ENCODE peak calls at places on chromosomes 7 and 10, in four cellular contexts. One of them, this sample, is unnamed.
A peak's percentile ranks its signal among the peaks of the same experiment; 100 is the strongest.

GRCh38 chr10:128140425-128140824 is 14.2 kb upstream of the MKI67 start:
- DNase-seq in AG04450: no peak
- DNase-seq in breast epithelium: no peak
- DNase-seq in stomach: no peak
- DNase-seq in this sample: no peak

GRCh38 chr10:31701546-31701945 is 227.1 kb downstream of the ARHGAP12 start:
- DNase-seq in AG04450: no peak
- DNase-seq in breast epithelium: no peak
- DNase-seq in stomach: no peak
- DNase-seq in this sample: no peak

GRCh38 chr7:146136357-146136875 is 19.8 kb downstream of the CNTNAP2 start:
- DNase-seq in AG04450: no peak
- DNase-seq in breast epithelium: no peak
- DNase-seq in stomach: no peak
- DNase-seq in this sample: no peak

GRCh38 chr7:155470686-155471638 is 13.0 kb downstream of the EN2 start:
- DNase-seq in AG04450: no peak
- DNase-seq in breast epithelium: peak; percentile 17
- DNase-seq in stomach: no peak
- DNase-seq in this sample: no peak

GRCh38 chr7:94062372-94062771 is 58.2 kb upstream of the BET1 start:
- DNase-seq in AG04450: no peak
- DNase-seq in breast epithelium: no peak
- DNase-seq in stomach: no peak
- DNase-seq in this sample: no peak

GRCh38 chr7:44922351-44922694 is 37.0 kb upstream of the PURB start:
- DNase-seq in AG04450: no peak
- DNase-seq in breast epithelium: no peak
- DNase-seq in stomach: no peak
- DNase-seq in this sample: no peak

GRCh38 chr7:72099784-72100183 is 312.4 kb downstream of the CALN1 start:
- DNase-seq in AG04450: no peak
- DNase-seq in breast epithelium: no peak
- DNase-seq in stomach: no peak
- DNase-seq in this sample: no peak

GRCh38 chr10:27319752-27320561 is 79.4 kb upstream of the ACBD5 start:
- DNase-seq in AG04450: no peak
- DNase-seq in breast epithelium: peak; percentile 61
- DNase-seq in stomach: peak; percentile 68
- DNase-seq in this sample: no peak

GRCh38 chr10:75294866-75295692 is 59.3 kb upstream of the COMTD1 start:
- DNase-seq in AG04450: peak; percentile 86
- DNase-seq in breast epithelium: peak; percentile 77
- DNase-seq in stomach: peak; percentile 74
- DNase-seq in this sample: peak; percentile 4

GRCh38 chr10:80203835-80204148 is 1.5 kb downstream of the ANXA11 start:
- DNase-seq in AG04450: no peak
- DNase-seq in breast epithelium: no peak
- DNase-seq in stomach: no peak
- DNase-seq in this sample: no peak

GRCh38 chr10:12975906-12976305 is 25.6 kb downstream of the CCDC3 start:
- DNase-seq in AG04450: no peak
- DNase-seq in breast epithelium: no peak
- DNase-seq in stomach: no peak
- DNase-seq in this sample: no peak

GRCh38 chr10:123967626-123968243 is 76.1 kb upstream of the CPXM2 start:
- DNase-seq in AG04450: no peak
- DNase-seq in breast epithelium: peak; percentile 79
- DNase-seq in stomach: peak; percentile 67
- DNase-seq in this sample: no peak

GRCh38 chr10:666237-667012 is 23.0 kb downstream of the DIP2C start:
- DNase-seq in AG04450: no peak
- DNase-seq in breast epithelium: no peak
- DNase-seq in stomach: no peak
- DNase-seq in this sample: no peak
- H3K4me3 ChIP-seq in AG04450: peak overlapping the region; percentile 61
- H3K4me3 ChIP-seq in breast epithelium: no peak overlapping the region
- H3K4me3 ChIP-seq in stomach: no peak overlapping the region
- H3K4me3 ChIP-seq in this sample: no peak overlapping the region

GRCh38 chr7:137625197-137625596 is 221.6 kb downstream of the DGKI start:
- DNase-seq in AG04450: no peak
- DNase-seq in breast epithelium: no peak
- DNase-seq in stomach: no peak
- DNase-seq in this sample: no peak
- TF ChIP-seq CTCF in AG04450: no peak
- TF ChIP-seq CTCF in breast epithelium: no peak
- TF ChIP-seq CTCF in stomach: no peak
- TF ChIP-seq CTCF in this sample: no peak

DNA sequence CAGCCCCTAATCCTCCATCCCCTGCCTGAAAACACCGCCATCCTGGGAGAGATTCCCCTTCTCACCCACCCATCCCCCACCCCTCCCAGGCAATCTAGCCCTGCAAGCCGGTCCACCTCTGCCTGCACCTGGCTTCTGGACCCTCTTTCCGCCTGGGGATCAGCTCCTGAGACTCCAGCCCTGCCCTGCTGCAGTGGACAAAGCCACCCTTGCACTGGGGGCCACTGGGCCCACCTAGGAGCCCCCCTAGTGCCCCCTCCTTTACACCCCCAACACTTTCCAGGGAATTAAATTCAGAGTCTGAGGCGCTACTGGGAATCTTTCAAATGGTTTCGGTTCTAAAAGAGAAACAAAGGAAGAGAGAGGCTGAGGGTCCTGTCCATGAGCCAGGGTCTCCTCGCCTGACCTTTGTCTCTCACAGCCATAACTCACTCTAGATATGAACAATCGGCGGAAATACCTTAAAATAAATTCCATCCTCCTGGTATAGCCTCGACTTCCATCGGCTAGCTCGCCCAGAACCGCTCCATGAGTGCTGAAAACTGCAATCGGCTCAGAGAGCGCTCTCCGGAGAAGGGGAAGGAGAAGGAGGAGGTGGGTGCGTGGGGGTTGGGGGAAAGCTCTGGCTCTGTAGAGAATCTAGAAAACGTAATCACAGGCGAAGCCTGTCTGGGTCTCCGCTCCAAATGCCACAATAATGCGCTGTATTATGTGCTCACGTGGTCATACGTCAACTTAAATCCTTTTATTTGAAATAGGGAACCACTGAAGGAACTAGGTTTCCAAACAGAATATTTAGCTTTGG is 12.7 kb downstream of the HOXA4 start:
- DNase-seq in AG04450: peak; percentile 92
- DNase-seq in breast epithelium: no peak
- DNase-seq in stomach: no peak
- DNase-seq in this sample: no peak
- H3K4me3 ChIP-seq in AG04450: peak overlapping the region; percentile 84
- H3K4me3 ChIP-seq in breast epithelium: peak overlapping the region; percentile 73
- H3K4me3 ChIP-seq in stomach: peak overlapping the region; percentile 47
- H3K4me3 ChIP-seq in this sample: no peak overlapping the region

GRCh38 chr10:17910144-17910789 is 41.5 kb upstream of the SLC39A12 start:
- DNase-seq in AG04450: peak; percentile 16
- DNase-seq in breast epithelium: no peak
- DNase-seq in stomach: no peak
- DNase-seq in this sample: peak; percentile 21
- TF ChIP-seq CTCF in AG04450: peak; percentile 65
- TF ChIP-seq CTCF in breast epithelium: peak; percentile 28
- TF ChIP-seq CTCF in stomach: no peak
- TF ChIP-seq CTCF in this sample: peak; percentile 64